ENCODE peak calls at places on chromosome 20, in seven cellular contexts. W is H9, H is IMR-90, R is mesendoderm, P is mesenchymal stem cell, C is trophoblast cell, K is H1. T is an unnamed sample.

GRCh38 chr20:23697947-23698346 is 9.1 kb upstream of the CST4 start:
- DNase-seq in W (no peak), H (no peak), R (no peak), P (no peak), C (no peak), K (no peak), T (no peak)

GRCh38 chr20:36461600-36462439 is 79.5 kb upstream of the MYL9 start:
- DNase-seq in W (peak; percentile 58), H (peak; percentile 42), R (peak; percentile 67), P (peak; percentile 51), C (peak; percentile 47), K (no peak), T (peak; percentile 45)

GRCh38 chr20:44566018-44566417 is 16.4 kb upstream of the PKIG start:
- DNase-seq in W (no peak), H (no peak), R (no peak), P (peak; percentile 81), C (peak; percentile 96), K (no peak), T (no peak)

GRCh38 chr20:7571521-7572065 is 368.7 kb downstream of the HAO1 start:
- DNase-seq in W (no peak), H (no peak), R (no peak), P (no peak), C (no peak), K (no peak), T (no peak)

GRCh38 chr20:52972965-52973819 is 1.0 kb downstream of the TSHZ2 start:
- DNase-seq in W (peak; percentile 54), H (no peak), R (peak; percentile 37), P (peak; percentile 40), C (no peak), K (no peak), T (no peak)

GRCh38 chr20:62792182-62792939 is 3.9 kb upstream of the MRGBP start:
- DNase-seq in W (no peak), H (peak; percentile 77), R (no peak), P (peak; percentile 87), C (peak; percentile 54), K (no peak), T (no peak)

GRCh38 chr20:63695419-63696310 is 787 bp upstream of the TNFRSF6B start:
- DNase-seq in W (no peak), H (no peak), R (no peak), P (no peak), C (no peak), K (no peak), T (no peak)

GRCh38 chr20:51910202-51911050 is 108.1 kb upstream of the SALL4 start:
- DNase-seq in W (no peak), H (peak; percentile 17), R (peak; percentile 72), P (peak; percentile 41), C (no peak), K (no peak), T (peak; percentile 48)

GRCh38 chr20:64010711-64011237 is 25.2 kb upstream of the C20orf204 start:
- DNase-seq in W (no peak), H (peak; percentile 48), R (no peak), P (no peak), C (no peak), K (no peak), T (no peak)

GRCh38 chr20:54257090-54257816 is 49.4 kb downstream of the PFDN4 start:
- DNase-seq in W (no peak), H (peak; percentile 96), R (peak; percentile 83), P (no peak), C (peak; percentile 88), K (peak; percentile 10), T (no peak)

GRCh38 chr20:43726811-43727338 is at the start of gene GTSF1L:
- DNase-seq in W (no peak), H (peak; percentile 89), R (no peak), P (no peak), C (no peak), K (no peak), T (no peak)

GRCh38 chr20:17857639-17858449 is 110.8 kb downstream of the SNX5 start:
- DNase-seq in W (no peak), H (no peak), R (no peak), P (no peak), C (no peak), K (no peak), T (no peak)

GRCh38 chr20:38109025-38109541 is 56.0 kb downstream of the TGM2 start:
- DNase-seq in W (no peak), H (peak; percentile 83), R (no peak), P (peak; percentile 93), C (no peak), K (no peak), T (no peak)

GRCh38 chr20:56995635-56996075 is 270.8 kb downstream of the BMP7 start:
- DNase-seq in W (peak; percentile 79), H (no peak), R (peak; percentile 67), P (no peak), C (peak; percentile 68), K (peak; percentile 49), T (peak; percentile 41)

GRCh38 chr20:50460115-50460607 is 50.0 kb upstream of the PTPN1 start:
- DNase-seq in W (no peak), H (no peak), R (no peak), P (no peak), C (no peak), K (no peak), T (no peak)

GRCh38 chr20:50455656-50456451 is 54.3 kb upstream of the PTPN1 start:
- DNase-seq in W (no peak), H (no peak), R (no peak), P (no peak), C (no peak), K (no peak), T (no peak)

GRCh38 chr20:50453533-50453932 is 56.6 kb upstream of the PTPN1 start:
- DNase-seq in W (no peak), H (no peak), R (no peak), P (no peak), C (no peak), K (no peak), T (no peak)

GRCh38 chr20:50459124-50459918 is 50.9 kb upstream of the PTPN1 start:
- DNase-seq in W (no peak), H (no peak), R (no peak), P (no peak), C (no peak), K (no peak), T (no peak)

DNA sequence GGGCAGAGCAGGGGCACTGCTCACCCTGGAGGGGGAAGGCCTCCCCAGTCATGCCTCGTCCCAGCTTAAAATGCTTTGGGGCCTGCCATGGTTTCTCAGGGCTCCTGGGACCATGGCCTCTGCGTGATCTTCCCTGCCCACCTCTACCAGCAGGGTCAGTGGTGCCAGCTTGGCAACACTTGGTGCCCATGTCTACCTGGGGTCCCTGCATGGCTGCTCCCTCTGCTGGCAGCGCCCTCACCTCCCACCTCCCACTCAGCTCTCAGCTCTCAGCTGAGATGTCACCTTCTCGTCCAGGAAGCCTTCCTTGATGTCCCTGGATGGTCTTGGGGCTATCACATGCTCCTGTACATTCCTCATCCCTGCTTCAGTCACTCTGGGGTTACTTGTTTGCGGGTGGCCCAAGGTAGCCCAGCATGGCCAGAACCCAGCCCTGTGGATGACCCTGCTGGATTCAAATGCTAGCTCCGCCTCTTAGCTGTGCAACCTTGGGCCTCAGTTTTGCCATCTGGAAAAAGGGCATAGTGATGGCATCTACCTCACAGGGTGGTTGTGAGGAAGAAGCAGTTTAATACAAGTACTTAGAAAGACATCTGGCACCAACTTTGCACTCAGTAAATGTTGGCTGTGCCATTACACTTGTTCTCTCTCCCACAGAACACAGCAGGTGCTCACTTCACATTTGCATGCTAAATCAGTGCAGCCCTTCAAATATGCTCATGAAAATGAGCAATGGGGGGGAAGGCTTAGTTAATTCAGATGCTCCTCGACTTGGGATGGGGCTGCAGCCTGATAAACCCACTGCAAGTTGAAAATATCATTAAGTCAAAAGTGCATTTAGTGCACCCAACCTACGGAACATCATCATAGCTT is 53.5 kb upstream of the PTPN1 start:
- DNase-seq in W (no peak), H (no peak), R (no peak), P (no peak), C (no peak), K (no peak), T (no peak)
- H2AK5ac ChIP-seq in W (no peak overlapping the region), H (peak overlapping the region; percentile 20), R (no peak overlapping the region), P (no peak overlapping the region), C (peak overlapping the region; percentile 32), K (no peak overlapping the region), T (no peak overlapping the region)

GRCh38 chr20:31488171-31488570 is 13.1 kb downstream of the REM1 start:
- DNase-seq in W (no peak), H (no peak), R (no peak), P (no peak), C (no peak), K (no peak), T (no peak)
- H3K4ac ChIP-seq in W (no peak overlapping the region), H (no peak overlapping the region), R (no peak overlapping the region), P (no peak overlapping the region), C (no peak overlapping the region), K (no peak overlapping the region), T (no peak overlapping the region)

GRCh38 chr20:46423882-46424482 is 17.6 kb upstream of the ELMO2 start:
- DNase-seq in W (no peak), H (no peak), R (peak; percentile 63), P (no peak), C (no peak), K (no peak), T (no peak)
- H2BK5ac ChIP-seq in W (no peak overlapping the region), H (no peak overlapping the region), R (no peak overlapping the region), P (no peak overlapping the region), C (no peak overlapping the region), K (no peak overlapping the region), T (no peak overlapping the region)

GRCh38 chr20:32070690-32071213 is 18.7 kb downstream of the HCK start:
- DNase-seq in W (no peak), H (no peak), R (no peak), P (no peak), C (no peak), K (no peak), T (no peak)
- H2AK5ac ChIP-seq in W (no peak overlapping the region), H (peak overlapping the region; percentile 27), R (no peak overlapping the region), P (no peak overlapping the region), C (no peak overlapping the region), K (no peak overlapping the region), T (no peak overlapping the region)

DNA sequence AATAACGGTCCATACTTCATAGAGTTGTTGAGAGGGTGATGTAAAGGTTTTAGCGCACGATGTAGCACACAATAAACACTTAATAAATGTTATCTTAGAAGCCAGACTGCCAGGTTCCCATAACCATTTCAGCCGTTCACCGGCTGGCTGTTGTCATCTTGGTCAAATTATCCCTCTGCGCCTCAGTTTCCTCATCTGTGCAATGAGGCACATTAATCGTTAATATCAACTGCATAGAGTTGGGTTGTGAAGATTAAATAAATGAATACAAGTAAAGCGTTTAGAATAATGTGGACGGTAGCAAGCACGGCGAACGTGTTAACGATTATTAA is 432 bp upstream of the PSMF1 start:
- DNase-seq in W (no peak), H (no peak), R (no peak), P (no peak), C (no peak), K (no peak), T (no peak)
- H3K4ac ChIP-seq in W (no peak overlapping the region), H (peak overlapping the region; percentile 43), R (peak overlapping the region; percentile 39), P (peak overlapping the region; percentile 64), C (peak overlapping the region; percentile 13), K (no peak overlapping the region), T (no peak overlapping the region)